ENCODE peak calls at places on chromosome 18, in nine cellular contexts. One of them, this sample, is unnamed. For H3K9me2, the result is how much of the 10 kb centered on the place peaks cover.

GRCh38 chr18:74184875-74185274 is 36.6 kb downstream of the TIMM21 start:
- DNase-seq in SK-N-SH: no peak
- DNase-seq in HCT116: no peak
- DNase-seq in hepatocyte: no peak
- DNase-seq in MM.1S: no peak
- DNase-seq in PC-9: peak
- DNase-seq in Karpas-422: no peak
- DNase-seq in GM23248: no peak
- DNase-seq in PC-3: peak
- DNase-seq in this sample: no peak

GRCh38 chr18:25348361-25349130 is 3.4 kb downstream of the ZNF521 start:
- DNase-seq in PC-9: no peak
- DNase-seq in GM23248: no peak
- DNase-seq in Karpas-422: peak
- DNase-seq in PC-3: no peak
- DNase-seq in hepatocyte: no peak
- DNase-seq in HCT116: no peak
- DNase-seq in SK-N-SH: no peak
- DNase-seq in MM.1S: no peak
- DNase-seq in this sample: no peak

GRCh38 chr18:51195602-51196115 is 1.8 kb downstream of the MEX3C start:
- DNase-seq in hepatocyte: peak
- DNase-seq in PC-3: peak
- DNase-seq in Karpas-422: peak
- DNase-seq in MM.1S: peak
- DNase-seq in GM23248: peak
- DNase-seq in HCT116: peak
- DNase-seq in SK-N-SH: peak
- DNase-seq in PC-9: peak
- DNase-seq in this sample: no peak

GRCh38 chr18:49656098-49656591 is 94.3 kb downstream of the LIPG start:
- DNase-seq in PC-3: peak
- DNase-seq in hepatocyte: peak
- DNase-seq in Karpas-422: no peak
- DNase-seq in MM.1S: no peak
- DNase-seq in HCT116: peak
- DNase-seq in PC-9: peak
- DNase-seq in GM23248: peak
- DNase-seq in SK-N-SH: no peak
- DNase-seq in this sample: no peak

GRCh38 chr18:61851940-61852451 is 40.8 kb downstream of the RNF152 start:
- DNase-seq in PC-9: no peak
- DNase-seq in MM.1S: no peak
- DNase-seq in GM23248: peak
- DNase-seq in hepatocyte: no peak
- DNase-seq in SK-N-SH: peak
- DNase-seq in Karpas-422: no peak
- DNase-seq in HCT116: no peak
- DNase-seq in PC-3: no peak
- DNase-seq in this sample: no peak

GRCh38 chr18:10946058-10946457 is 203.3 kb downstream of the PIEZO2 start:
- DNase-seq in Karpas-422: no peak
- DNase-seq in hepatocyte: no peak
- DNase-seq in GM23248: peak
- DNase-seq in PC-9: no peak
- DNase-seq in HCT116: no peak
- DNase-seq in SK-N-SH: no peak
- DNase-seq in PC-3: no peak
- DNase-seq in MM.1S: no peak
- DNase-seq in this sample: no peak

GRCh38 chr18:45402485-45403056 is 212.7 kb upstream of the SLC14A2 start:
- DNase-seq in HCT116: no peak
- DNase-seq in SK-N-SH: no peak
- DNase-seq in Karpas-422: no peak
- DNase-seq in GM23248: peak
- DNase-seq in MM.1S: no peak
- DNase-seq in PC-9: peak
- DNase-seq in hepatocyte: no peak
- DNase-seq in PC-3: peak
- DNase-seq in this sample: no peak

GRCh38 chr18:26317353-26317865 is 91.2 kb downstream of the TAF4B start:
- DNase-seq in Karpas-422: no peak
- DNase-seq in hepatocyte: no peak
- DNase-seq in PC-3: peak
- DNase-seq in MM.1S: no peak
- DNase-seq in GM23248: no peak
- DNase-seq in SK-N-SH: no peak
- DNase-seq in PC-9: peak
- DNase-seq in HCT116: no peak
- DNase-seq in this sample: no peak

GRCh38 chr18:59950215-59950944 is 50.6 kb downstream of the PMAIP1 start:
- DNase-seq in SK-N-SH: no peak
- DNase-seq in hepatocyte: no peak
- DNase-seq in Karpas-422: no peak
- DNase-seq in MM.1S: peak
- DNase-seq in HCT116: no peak
- DNase-seq in PC-9: no peak
- DNase-seq in PC-3: peak
- DNase-seq in GM23248: peak
- DNase-seq in this sample: no peak

GRCh38 chr18:54119524-54120019 is 104.9 kb downstream of the MBD2 start:
- DNase-seq in SK-N-SH: peak
- DNase-seq in hepatocyte: peak
- DNase-seq in Karpas-422: peak
- DNase-seq in MM.1S: peak
- DNase-seq in PC-9: peak
- DNase-seq in GM23248: peak
- DNase-seq in PC-3: peak
- DNase-seq in HCT116: peak
- DNase-seq in this sample: peak

GRCh38 chr18:8705280-8705940 is at the start of gene MTCL1:
- DNase-seq in GM23248: peak
- DNase-seq in HCT116: no peak
- DNase-seq in SK-N-SH: peak
- DNase-seq in PC-9: peak
- DNase-seq in MM.1S: peak
- DNase-seq in hepatocyte: no peak
- DNase-seq in Karpas-422: peak
- DNase-seq in PC-3: peak
- DNase-seq in this sample: peak

GRCh38 chr18:8703781-8704301 is 1.5 kb upstream of the MTCL1 start:
- DNase-seq in SK-N-SH: no peak
- DNase-seq in hepatocyte: no peak
- DNase-seq in Karpas-422: no peak
- DNase-seq in PC-3: no peak
- DNase-seq in HCT116: no peak
- DNase-seq in MM.1S: no peak
- DNase-seq in GM23248: no peak
- DNase-seq in PC-9: no peak
- DNase-seq in this sample: no peak

GRCh38 chr18:8705941-8706544 is 687 bp downstream of the MTCL1 start:
- DNase-seq in PC-3: peak
- DNase-seq in PC-9: no peak
- DNase-seq in GM23248: peak
- DNase-seq in Karpas-422: no peak
- DNase-seq in HCT116: no peak
- DNase-seq in MM.1S: peak
- DNase-seq in SK-N-SH: peak
- DNase-seq in hepatocyte: peak
- DNase-seq in this sample: peak

GRCh38 chr18:8703181-8703638 is 2.1 kb upstream of the MTCL1 start:
- DNase-seq in HCT116: no peak
- DNase-seq in PC-9: no peak
- DNase-seq in Karpas-422: no peak
- DNase-seq in hepatocyte: no peak
- DNase-seq in PC-3: no peak
- DNase-seq in MM.1S: no peak
- DNase-seq in SK-N-SH: no peak
- DNase-seq in GM23248: no peak
- DNase-seq in this sample: no peak

DNA sequence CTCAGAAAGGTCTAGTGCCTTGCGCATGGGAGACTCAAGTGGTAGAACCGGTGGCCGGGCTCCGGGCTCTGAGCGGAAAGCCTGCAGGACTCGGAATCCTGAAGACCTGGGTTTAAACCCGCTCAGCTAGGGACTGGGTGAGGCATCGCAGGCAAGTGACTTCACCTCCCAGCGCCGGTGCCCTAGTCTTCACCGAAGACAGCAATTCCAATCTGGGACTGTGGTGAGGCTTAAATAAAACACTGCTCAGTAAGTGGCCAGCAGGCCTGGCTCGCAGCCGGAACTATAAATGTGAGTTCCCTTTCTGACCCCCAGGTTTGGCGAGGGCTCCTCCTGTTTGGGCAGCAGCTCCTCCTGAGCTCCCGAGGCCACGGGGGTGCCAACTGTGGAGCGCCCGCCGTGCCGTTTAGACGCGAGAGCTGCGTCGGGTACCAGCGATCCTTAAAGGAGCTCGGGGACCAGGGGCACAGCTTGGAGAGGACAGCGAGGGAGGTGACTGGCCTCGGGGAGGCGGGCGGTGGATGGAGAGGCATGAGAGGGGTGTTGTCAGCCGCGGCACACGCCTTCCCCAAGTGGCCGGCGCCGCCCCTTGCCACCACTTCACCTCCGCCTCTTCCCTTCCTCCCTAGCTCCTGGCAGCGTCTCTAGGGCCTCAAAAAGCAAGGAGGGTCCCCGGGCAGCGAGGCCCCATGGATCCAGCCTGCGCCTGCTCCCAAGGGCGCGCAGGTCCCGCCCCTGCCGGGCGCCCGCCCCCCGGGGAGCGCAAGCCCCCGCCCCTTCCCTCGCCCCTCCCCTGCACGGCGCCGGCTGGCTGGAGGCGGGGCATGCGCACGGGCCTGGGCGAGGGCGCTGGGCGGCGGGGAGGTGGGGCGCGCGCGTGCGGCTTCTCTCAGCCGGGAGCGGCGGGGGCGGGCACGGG is 736 bp upstream of the MTCL1 start:
- DNase-seq in MM.1S: peak
- DNase-seq in HCT116: peak
- DNase-seq in PC-9: peak
- DNase-seq in SK-N-SH: peak
- DNase-seq in Karpas-422: peak
- DNase-seq in GM23248: peak
- DNase-seq in hepatocyte: peak
- DNase-seq in PC-3: peak
- DNase-seq in this sample: peak
- H3K4me3 ChIP-seq in MM.1S: peak
- H3K4me3 ChIP-seq in HCT116: peak
- H3K4me3 ChIP-seq in PC-9: peak
- H3K4me3 ChIP-seq in SK-N-SH: peak
- H3K4me3 ChIP-seq in Karpas-422: peak
- H3K4me3 ChIP-seq in GM23248: peak
- H3K4me3 ChIP-seq in hepatocyte: peak
- H3K4me3 ChIP-seq in PC-3: peak
- H3K4me3 ChIP-seq in this sample: peak

DNA sequence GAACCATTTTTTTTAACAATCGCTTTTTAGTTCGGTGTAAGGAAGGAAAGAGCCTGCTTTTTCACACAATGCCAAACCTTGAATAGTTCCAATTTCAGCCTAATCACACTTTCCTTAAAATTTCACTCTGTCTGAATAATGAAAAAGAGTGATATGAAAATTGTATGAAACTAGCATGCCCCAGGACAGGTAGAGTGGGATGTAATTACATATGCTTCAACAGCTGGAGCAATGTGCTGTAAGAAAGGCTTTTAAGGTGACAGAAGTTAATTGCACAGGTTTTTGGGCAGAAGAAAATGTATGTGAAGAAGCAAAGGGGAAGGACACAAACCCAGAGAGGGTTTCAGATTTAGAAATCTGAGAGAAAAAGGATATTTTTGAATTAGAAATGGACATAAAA is 184.0 kb downstream of the DSC3 start:
- DNase-seq in MM.1S: no peak
- DNase-seq in hepatocyte: no peak
- DNase-seq in PC-3: no peak
- DNase-seq in SK-N-SH: no peak
- DNase-seq in HCT116: no peak
- DNase-seq in Karpas-422: no peak
- DNase-seq in PC-9: no peak
- DNase-seq in GM23248: no peak
- DNase-seq in this sample: no peak
- H2AFZ ChIP-seq in MM.1S: no peak
- H2AFZ ChIP-seq in hepatocyte: no peak
- H2AFZ ChIP-seq in PC-3: no peak
- H2AFZ ChIP-seq in SK-N-SH: no peak
- H2AFZ ChIP-seq in HCT116: no peak
- H2AFZ ChIP-seq in Karpas-422: no peak
- H2AFZ ChIP-seq in PC-9: no peak
- H2AFZ ChIP-seq in GM23248: no peak
- H2AFZ ChIP-seq in this sample: no peak

GRCh38 chr18:64474279-64474678 is 325.4 kb upstream of the LINC00305 start:
- DNase-seq in PC-3: no peak
- DNase-seq in MM.1S: no peak
- DNase-seq in PC-9: no peak
- DNase-seq in hepatocyte: peak
- DNase-seq in SK-N-SH: peak
- DNase-seq in HCT116: no peak
- DNase-seq in GM23248: no peak
- DNase-seq in Karpas-422: no peak
- DNase-seq in this sample: no peak
- H3K9me2 ChIP-seq in PC-3: under half
- H3K9me2 ChIP-seq in MM.1S: under half
- H3K9me2 ChIP-seq in PC-9: under half
- H3K9me2 ChIP-seq in hepatocyte: under half
- H3K9me2 ChIP-seq in SK-N-SH: under half
- H3K9me2 ChIP-seq in HCT116: under half
- H3K9me2 ChIP-seq in GM23248: under half
- H3K9me2 ChIP-seq in Karpas-422: under half
- H3K9me2 ChIP-seq in this sample: under half

GRCh38 chr18:76518543-76519155 is 23.6 kb upstream of the ZNF516 start:
- DNase-seq in hepatocyte: peak
- DNase-seq in HCT116: no peak
- DNase-seq in MM.1S: no peak
- DNase-seq in Karpas-422: peak
- DNase-seq in PC-9: no peak
- DNase-seq in SK-N-SH: no peak
- DNase-seq in PC-3: no peak
- DNase-seq in GM23248: peak
- DNase-seq in this sample: no peak
- H3K4me3 ChIP-seq in hepatocyte: peak
- H3K4me3 ChIP-seq in HCT116: no peak
- H3K4me3 ChIP-seq in MM.1S: no peak
- H3K4me3 ChIP-seq in Karpas-422: peak
- H3K4me3 ChIP-seq in PC-9: no peak
- H3K4me3 ChIP-seq in SK-N-SH: no peak
- H3K4me3 ChIP-seq in PC-3: no peak
- H3K4me3 ChIP-seq in GM23248: peak
- H3K4me3 ChIP-seq in this sample: peak

This sample was measured in OCI-LY7.